ENCODE peak calls at places on chromosomes 7 and 10, in seven cellular contexts. X is neural progenitor cell, J is cardiac fibroblast, R is WERI-Rb-1, C is ovary, B is SK-N-SH, T is endothelial cell. O is an unnamed sample.

GRCh38 chr10:105925045-105925785 is 1239.3 kb downstream of the SORCS1 start:
- DNase-seq in C (no peak), B (no peak), J (no peak), X (peak), R (no peak), T (no peak), O (no peak)

GRCh38 chr10:65628777-65629176 is 1297.1 kb upstream of the LRRTM3 start:
- DNase-seq in J (no peak), T (no peak), B (no peak), C (no peak), X (no peak), R (no peak), O (no peak)

GRCh38 chr10:69335063-69335587 is 56.8 kb downstream of the HK1 start:
- DNase-seq in T (no peak), X (no peak), B (no peak), C (peak), J (peak), R (no peak), O (no peak)

GRCh38 chr7:94314526-94314925 is 80.2 kb upstream of the COL1A2 start:
- DNase-seq in B (no peak), J (no peak), X (no peak), R (peak), C (no peak), T (no peak), O (no peak)

GRCh38 chr10:28046579-28046978 is 47.7 kb upstream of the ODAD2 start:
- DNase-seq in X (no peak), J (no peak), C (no peak), R (no peak), T (no peak), B (no peak), O (no peak)

GRCh38 chr10:86253171-86254072 is 113.2 kb downstream of the GRID1 start:
- DNase-seq in T (no peak), R (peak), B (peak), J (no peak), X (no peak), C (no peak), O (no peak)

GRCh38 chr10:70378122-70378521 is 4.3 kb downstream of the LRRC20 start:
- DNase-seq in C (no peak), R (peak), B (no peak), T (no peak), X (no peak), J (peak), O (peak)

GRCh38 chr10:43863859-43864591 is 215.3 kb upstream of the ZNF32 start:
- DNase-seq in C (no peak), R (no peak), J (peak), X (no peak), T (no peak), B (no peak), O (no peak)

GRCh38 chr7:130959743-130960207 is 225.8 kb upstream of the KLF14 start:
- DNase-seq in B (no peak), T (no peak), J (peak), R (no peak), C (no peak), X (no peak), O (no peak)
- TF ChIP-seq CTCF in B (peak), T (peak), J (peak), R (no peak), C (no peak), X (peak), O (peak)

GRCh38 chr10:11104772-11105675 is 87.4 kb downstream of the CELF2 start:
- DNase-seq in B (no peak), J (no peak), C (no peak), R (no peak), T (no peak), X (no peak), O (no peak)
- TF ChIP-seq CTCF in B (no peak), J (no peak), C (no peak), R (no peak), T (no peak), X (no peak), O (no peak)

DNA sequence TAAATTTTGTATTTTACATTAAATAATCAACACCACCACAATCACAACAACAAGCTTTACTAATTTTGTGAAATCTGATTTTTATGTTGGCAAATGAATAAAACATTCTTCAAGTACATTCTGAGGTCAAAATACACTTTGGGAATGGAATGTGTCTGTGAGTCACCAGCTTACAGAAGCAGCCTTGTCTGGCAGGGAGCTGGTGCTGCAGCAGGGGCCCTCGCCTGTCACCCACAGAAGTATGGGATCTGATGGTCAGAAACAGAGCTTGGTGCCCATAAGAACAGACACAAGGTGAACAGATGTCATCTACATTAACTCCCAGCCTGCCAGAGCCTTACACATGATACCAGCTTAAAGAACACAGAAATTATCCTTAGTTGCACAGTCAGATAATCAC is 496.9 kb downstream of the CCSER2 start:
- DNase-seq in C (no peak), T (no peak), J (peak), R (peak), B (peak), X (no peak), O (peak)
- TF ChIP-seq CTCF in C (no peak), T (no peak), J (no peak), R (no peak), B (no peak), X (no peak), O (no peak)

GRCh38 chr10:61943699-61944444 is 42.4 kb downstream of the ARID5B start:
- DNase-seq in J (peak), X (no peak), T (no peak), B (peak), R (no peak), C (no peak), O (no peak)
- TF ChIP-seq CTCF in J (peak), X (no peak), T (no peak), B (peak), R (no peak), C (peak), O (no peak)

GRCh38 chr10:34702093-34702952 is 112.8 kb downstream of the PARD3 start:
- DNase-seq in C (no peak), T (no peak), J (no peak), X (peak), B (no peak), R (no peak), O (no peak)
- TF ChIP-seq CTCF in C (no peak), T (no peak), J (no peak), X (no peak), B (no peak), R (no peak), O (no peak)